ENCODE peak calls at places on chromosome 20, in four cellular contexts. K is CD8-positive, alpha-beta T cell; A is ovary; Z is left ventricle myocardium inferior. O is an unnamed sample.

GRCh38 chr20:49853640-49854039 is 41.0 kb downstream of the SLC9A8 start:
- DNase-seq in A (no peak), Z (no peak), K (no peak), O (no peak)

GRCh38 chr20:37627060-37627766 is 66.6 kb upstream of the CTNNBL1 start:
- DNase-seq in A (no peak), Z (peak; percentile 28), K (no peak), O (no peak)

GRCh38 chr20:24819331-24819965 is 129.6 kb upstream of the CST7 start:
- DNase-seq in A (no peak), Z (no peak), K (no peak), O (peak; percentile 31)

GRCh38 chr20:49880177-49880576 is 35.2 kb downstream of the SPATA2 start:
- DNase-seq in A (no peak), Z (no peak), K (no peak), O (no peak)

GRCh38 chr20:36268501-36269342 is 32.4 kb downstream of the AAR2 start:
- DNase-seq in A (no peak), K (no peak), Z (no peak), O (peak; percentile 56)

GRCh38 chr20:23879328-23879798 is at the start of gene CST5:
- DNase-seq in Z (no peak), A (no peak), K (no peak), O (no peak)

GRCh38 chr20:24999568-24999967 is 7.0 kb upstream of the APMAP start:
- DNase-seq in Z (no peak), A (no peak), K (no peak), O (no peak)

GRCh38 chr20:48502016-48502415 is 325.8 kb downstream of the PREX1 start:
- DNase-seq in K (no peak), Z (no peak), A (no peak), O (no peak)

GRCh38 chr20:33676652-33677645 is 2.7 kb upstream of the NECAB3 start:
- DNase-seq in K (no peak), A (peak; percentile 53), Z (no peak), O (no peak)

GRCh38 chr20:34129518-34130162 is 17.6 kb upstream of the EIF2S2 start:
- DNase-seq in A (peak; percentile 64), Z (peak; percentile 31), K (peak; percentile 28), O (peak; percentile 81)

GRCh38 chr20:36175016-36175415 is 20.5 kb downstream of the EPB41L1 start:
- DNase-seq in A (no peak), K (no peak), Z (no peak), O (no peak)

GRCh38 chr20:34891166-34892062 is 15.0 kb downstream of the ACSS2 start:
- DNase-seq in K (no peak), A (no peak), Z (no peak), O (no peak)

GRCh38 chr20:47620808-47621805 is 119.4 kb downstream of the NCOA3 start:
- DNase-seq in Z (no peak), A (no peak), K (no peak), O (no peak)

GRCh38 chr20:61647741-61648140 is 395.7 kb downstream of the CDH4 start:
- DNase-seq in A (no peak), Z (no peak), K (no peak), O (no peak)

GRCh38 chr20:5030348-5031205 is 29.3 kb upstream of the SLC23A2 start:
- DNase-seq in K (no peak), A (no peak), Z (no peak), O (peak; percentile 21)

GRCh38 chr20:25321991-25322390 is 68.6 kb downstream of the ABHD12 start:
- DNase-seq in K (no peak), A (no peak), Z (no peak), O (no peak)

GRCh38 chr20:57093766-57094165 is 172.7 kb downstream of the BMP7 start:
- DNase-seq in K (no peak), A (no peak), Z (no peak), O (no peak)

GRCh38 chr20:37145014-37145413 is 34.1 kb upstream of the RPN2 start:
- DNase-seq in A (no peak), K (no peak), Z (no peak), O (no peak)

GRCh38 chr20:35773154-35773751 is 1.4 kb downstream of the PHF20 start:
- DNase-seq in Z (no peak), K (peak; percentile 26), A (peak; percentile 31), O (no peak)

GRCh38 chr20:32468860-32469259 is 110.7 kb downstream of the ASXL1 start:
- DNase-seq in A (no peak), Z (no peak), K (no peak), O (no peak)

GRCh38 chr20:31916724-31917123 is 35.1 kb downstream of the PDRG1 start:
- DNase-seq in K (no peak), Z (no peak), A (no peak), O (no peak)

GRCh38 chr20:48178607-48179006 is 393.3 kb upstream of the SULF2 start:
- DNase-seq in A (no peak), K (no peak), Z (no peak), O (no peak)

GRCh38 chr20:33649201-33649631 is 12.9 kb upstream of the C20orf144 start:
- DNase-seq in K (no peak), A (peak; percentile 69), Z (peak; percentile 68), O (no peak)

GRCh38 chr20:53672484-53673129 is 79.0 kb upstream of the ZNF217 start:
- DNase-seq in K (no peak), Z (no peak), A (no peak), O (no peak)

GRCh38 chr20:41601742-41602141 is 16.4 kb downstream of the CHD6 start:
- DNase-seq in K (no peak), Z (no peak), A (no peak), O (no peak)

GRCh38 chr20:41598719-41599118 is 19.5 kb downstream of the CHD6 start:
- DNase-seq in A (no peak), Z (no peak), K (no peak), O (no peak)

GRCh38 chr20:41599699-41600104 is 18.5 kb downstream of the CHD6 start:
- DNase-seq in K (no peak), A (no peak), Z (no peak), O (no peak)

GRCh38 chr20:41604002-41604401 is 14.2 kb downstream of the CHD6 start:
- DNase-seq in Z (no peak), K (no peak), A (no peak), O (no peak)

GRCh38 chr20:41600926-41601631 is 17.1 kb downstream of the CHD6 start:
- DNase-seq in Z (no peak), A (no peak), K (no peak), O (no peak)
- H3K9me3 ChIP-seq in Z (peaks cover 44% of the 10 kb centered on the region), A (no peaks in the 10 kb centered on the region), K (peaks cover 22% of the 10 kb centered on the region), O (peaks cover 4% of the 10 kb centered on the region)

GRCh38 chr20:63472159-63472811 is at the start of gene KCNQ2:
- DNase-seq in K (no peak), A (no peak), Z (no peak), O (no peak)
- H3K4me3 ChIP-seq in K (no peak within 1 kb of the TSS), A (no peak within 1 kb of the TSS), Z (peak within 1 kb of the TSS; percentile 35), O (no peak within 1 kb of the TSS)

GRCh38 chr20:45833883-45834796 is 541 bp downstream of the SNX21 start:
- DNase-seq in Z (peak; percentile 79), A (peak; percentile 88), K (peak; percentile 32), O (peak; percentile 91)
- H3K27ac ChIP-seq in Z (peak overlapping the region; percentile 96), A (peak overlapping the region; percentile 93), K (no peak overlapping the region), O (peak overlapping the region; percentile 92)

GRCh38 chr20:3861191-3861590 is 14.6 kb downstream of the MAVS start:
- DNase-seq in Z (no peak), K (no peak), A (no peak), O (no peak)
- H3K9me3 ChIP-seq in Z (no peaks in the 10 kb centered on the region), K (no peaks in the 10 kb centered on the region), A (no peaks in the 10 kb centered on the region), O (no peaks in the 10 kb centered on the region)

DNA sequence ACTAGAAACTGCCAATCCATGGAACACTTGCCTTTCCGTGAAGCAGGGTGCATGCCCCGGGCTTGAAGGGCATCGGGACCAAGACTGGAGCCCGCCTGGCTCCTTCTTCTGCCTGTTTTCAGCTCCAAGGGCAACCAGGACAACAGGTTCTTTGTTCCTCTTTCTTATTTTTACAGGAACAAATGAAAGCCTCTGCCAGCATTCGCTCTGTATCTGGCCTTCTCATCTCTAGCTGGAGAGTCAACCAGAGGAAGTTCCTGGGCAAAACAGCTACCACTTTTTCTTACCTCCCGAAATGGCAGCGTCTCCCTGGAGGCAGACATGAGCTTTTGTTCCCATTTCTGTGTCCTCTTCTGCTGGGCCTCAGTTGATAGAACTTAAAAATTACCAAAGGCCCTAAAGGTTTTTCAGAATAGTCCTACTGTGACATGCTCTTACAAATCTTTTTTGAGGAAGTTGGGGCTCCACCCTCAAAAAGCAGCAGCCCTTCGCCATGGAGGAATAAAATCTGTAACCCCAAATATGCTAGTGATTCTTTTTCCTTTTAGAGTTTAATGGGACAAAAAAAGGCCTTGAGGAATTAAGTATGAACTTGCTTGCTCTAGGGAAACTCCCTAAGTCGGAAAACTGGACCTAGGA is 74.0 kb upstream of the NAA20 start:
- DNase-seq in Z (no peak), A (no peak), K (no peak), O (peak; percentile 56)
- H3K4me3 ChIP-seq in Z (no peak overlapping the region), A (no peak overlapping the region), K (no peak overlapping the region), O (no peak overlapping the region)

GRCh38 chr20:60642048-60642447 is 610.0 kb upstream of the CDH4 start:
- DNase-seq in Z (no peak), K (no peak), A (no peak), O (no peak)
- H3K27ac ChIP-seq in Z (no peak overlapping the region), K (no peak overlapping the region), A (no peak overlapping the region), O (no peak overlapping the region)

GRCh38 chr20:8020314-8021079 is 936 bp upstream of the TMX4 start:
- DNase-seq in Z (no peak), A (no peak), K (no peak), O (no peak)

GRCh38 chr20:8019178-8019997 is at the start of gene TMX4:
- DNase-seq in Z (peak; percentile 99), K (peak; percentile 88), A (peak; percentile 97), O (peak; percentile 99)

GRCh38 chr20:8019998-8020247 is 362 bp upstream of the TMX4 start:
- DNase-seq in Z (no peak), K (no peak), A (no peak), O (no peak)

GRCh38 chr20:8021541-8022269 is 2.1 kb upstream of the TMX4 start:
- DNase-seq in Z (peak; percentile 18), A (no peak), K (no peak), O (no peak)

GRCh38 chr20:8018928-8019177 is 708 bp downstream of the TMX4 start:
- DNase-seq in K (no peak), Z (no peak), A (no peak), O (no peak)
- H3K9me3 ChIP-seq in K (no peaks in the 10 kb centered on the region), Z (no peaks in the 10 kb centered on the region), A (no peaks in the 10 kb centered on the region), O (no peaks in the 10 kb centered on the region)

GRCh38 chr20:51752343-51752951 is 15.7 kb downstream of the ATP9A start:
- DNase-seq in Z (no peak), K (no peak), A (no peak), O (no peak)
- H3K4me3 ChIP-seq in Z (no peak overlapping the region), K (no peak overlapping the region), A (no peak overlapping the region), O (no peak overlapping the region)